ENCODE peak calls at places on chromosomes 11 and 22, in nine cellular contexts. H is right atrium auricular region, O is brain microvascular endothelial cell, G is lung, U is fibroblast of mammary gland, V is Caco-2, I is pancreas, Y is breast epithelium, N is AG09309. Z is an unnamed sample.

GRCh38 chr11:124538019-124538418 is 5.4 kb downstream of the OR8B12 start:
- DNase-seq in N (no peak), U (peak), V (no peak), O (peak), G (no peak), Y (no peak), I (no peak), H (no peak), Z (no peak)

GRCh38 chr11:9169595-9170295 is 78.3 kb upstream of the SCUBE2 start:
- DNase-seq in U (no peak), O (no peak), H (no peak), G (no peak), N (no peak), V (no peak), I (no peak), Y (no peak), Z (no peak)

GRCh38 chr22:23305321-23305910 is 125.1 kb downstream of the BCR start:
- DNase-seq in O (peak), V (no peak), G (no peak), N (peak), Y (peak), H (no peak), I (peak), U (peak), Z (no peak)

GRCh38 chr11:61516675-61517516 is 8.3 kb downstream of the LRRC10B start:
- DNase-seq in U (peak), I (peak), N (no peak), H (no peak), O (peak), Y (no peak), G (no peak), V (peak), Z (no peak)

GRCh38 chr11:36840378-36840777 is 242.3 kb upstream of the RAG2 start:
- DNase-seq in O (no peak), Y (no peak), N (no peak), V (no peak), H (no peak), U (no peak), I (no peak), G (no peak), Z (no peak)

GRCh38 chr11:77249427-77249826 is 52.1 kb downstream of the GDPD4 start:
- DNase-seq in I (no peak), U (peak), N (no peak), V (no peak), O (no peak), H (no peak), G (no peak), Y (no peak), Z (no peak)

GRCh38 chr11:21401496-21401895 is 732.1 kb downstream of the NELL1 start:
- DNase-seq in O (no peak), N (no peak), G (no peak), I (no peak), H (no peak), V (no peak), U (no peak), Y (no peak), Z (no peak)

GRCh38 chr11:97544401-97544800 is 1154.6 kb downstream of the JRKL start:
- DNase-seq in U (no peak), O (no peak), H (no peak), G (no peak), V (no peak), Y (no peak), I (no peak), N (no peak), Z (no peak)

GRCh38 chr11:68685656-68686380 is 1.5 kb downstream of the GAL start:
- DNase-seq in U (no peak), I (no peak), V (no peak), G (no peak), N (no peak), O (no peak), H (no peak), Y (no peak), Z (no peak)

GRCh38 chr11:78050964-78051831 is 12.5 kb upstream of the THRSP start:
- DNase-seq in U (peak), V (peak), G (no peak), O (peak), Y (no peak), I (no peak), H (no peak), N (peak), Z (no peak)

GRCh38 chr11:128506999-128507591 is 80.3 kb downstream of the ETS1 start:
- DNase-seq in V (peak), H (peak), N (peak), G (peak), O (peak), Y (no peak), I (peak), U (peak), Z (peak)

GRCh38 chr11:124405611-124406010 is 6.8 kb upstream of the OR8B3 start:
- DNase-seq in G (no peak), O (no peak), H (no peak), N (no peak), U (no peak), I (no peak), Y (no peak), V (no peak), Z (no peak)

GRCh38 chr11:3165152-3165705 is at the start of gene OSBPL5:
- DNase-seq in G (peak), N (no peak), U (peak), V (peak), I (peak), O (no peak), Y (peak), H (no peak), Z (no peak)

GRCh38 chr11:102171101-102171500 is 60.9 kb downstream of the YAP1 start:
- DNase-seq in Y (no peak), N (no peak), H (no peak), O (no peak), V (no peak), I (no peak), U (peak), G (no peak), Z (no peak)
- H3K4me3 ChIP-seq in Y (no peak), N (no peak), H (no peak), O (no peak), V (no peak), I (no peak), U (no peak), G (no peak), Z (no peak)

GRCh38 chr22:21687685-21688259 is 22.0 kb downstream of the PPIL2 start:
- DNase-seq in G (no peak), U (no peak), H (no peak), N (no peak), I (no peak), V (no peak), O (no peak), Y (no peak), Z (no peak)

GRCh38 chr22:21690401-21690801 is 24.6 kb downstream of the PPIL2 start:
- DNase-seq in I (no peak), H (no peak), U (no peak), Y (no peak), G (no peak), N (no peak), V (no peak), O (no peak), Z (no peak)

GRCh38 chr22:21688341-21688705 is 22.5 kb downstream of the PPIL2 start:
- DNase-seq in N (no peak), Y (no peak), U (no peak), H (no peak), V (no peak), G (no peak), I (no peak), O (no peak), Z (no peak)

GRCh38 chr22:21686634-21687393 is 21.0 kb downstream of the PPIL2 start:
- DNase-seq in U (no peak), H (no peak), O (no peak), V (no peak), I (peak), G (no peak), N (no peak), Y (no peak), Z (no peak)

DNA sequence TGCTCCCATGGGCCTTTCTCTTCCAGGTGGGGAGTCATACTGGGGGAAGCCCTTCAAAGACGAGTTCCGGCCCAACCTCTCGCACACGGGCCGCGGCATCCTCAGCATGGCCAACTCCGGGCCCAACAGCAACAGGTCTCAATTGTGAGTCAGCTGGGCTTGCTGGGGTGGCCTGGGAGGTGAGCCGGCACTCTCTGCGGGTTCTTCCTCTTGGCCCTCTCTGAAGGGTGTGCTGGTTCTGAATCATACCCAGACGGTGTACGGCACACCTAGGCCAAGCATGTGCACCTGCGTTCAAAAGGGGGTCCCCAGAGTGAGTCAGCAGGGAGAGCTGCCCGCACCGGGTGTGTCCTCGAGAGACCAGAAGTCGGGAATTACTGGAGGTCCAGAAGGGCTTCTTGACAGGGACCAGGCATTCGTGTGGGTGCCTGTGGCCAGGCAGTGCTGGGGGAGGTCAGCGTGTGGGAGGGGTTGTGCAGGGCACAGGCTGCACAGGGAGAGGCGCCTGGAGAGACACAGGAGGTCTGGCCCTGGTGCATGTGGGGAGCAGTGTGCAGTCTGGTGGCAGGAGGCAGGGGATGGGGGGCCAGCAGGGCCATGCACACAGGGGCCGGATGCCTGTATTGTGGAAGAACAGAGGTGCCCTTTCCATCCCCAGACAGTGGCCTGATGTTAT is 23.0 kb downstream of the PPIL2 start:
- DNase-seq in O (no peak), N (no peak), I (no peak), G (no peak), H (no peak), U (no peak), Y (no peak), V (no peak), Z (no peak)
- H3K4me3 ChIP-seq in O (no peak), N (no peak), I (no peak), G (no peak), H (no peak), U (no peak), Y (no peak), V (no peak), Z (no peak)

GRCh38 chr22:39501644-39502108 is 414 bp upstream of the MIEF1 start:
- DNase-seq in V (no peak), U (no peak), G (no peak), Y (no peak), O (no peak), H (no peak), I (no peak), N (no peak), Z (no peak)
- H3K4me3 ChIP-seq in V (peak), U (peak), G (peak), Y (peak), O (peak), H (peak), I (peak), N (peak), Z (peak)

GRCh38 chr22:20026204-20026908 is 5.4 kb downstream of the TANGO2 start:
- DNase-seq in G (no peak), Y (no peak), O (no peak), H (no peak), I (no peak), N (no peak), U (no peak), V (no peak), Z (no peak)

GRCh38 chr22:20027966-20028854 is 7.3 kb downstream of the TANGO2 start:
- DNase-seq in V (peak), N (no peak), O (peak), H (no peak), G (no peak), I (no peak), U (peak), Y (no peak), Z (no peak)

GRCh38 chr22:20025401-20026203 is 4.7 kb downstream of the TANGO2 start:
- DNase-seq in V (no peak), H (no peak), I (no peak), O (no peak), N (no peak), G (no peak), U (no peak), Y (no peak), Z (no peak)

GRCh38 chr22:20028855-20029549 is 8.1 kb downstream of the TANGO2 start:
- DNase-seq in Y (no peak), O (no peak), I (no peak), H (no peak), N (no peak), U (no peak), V (no peak), G (no peak), Z (no peak)

DNA sequence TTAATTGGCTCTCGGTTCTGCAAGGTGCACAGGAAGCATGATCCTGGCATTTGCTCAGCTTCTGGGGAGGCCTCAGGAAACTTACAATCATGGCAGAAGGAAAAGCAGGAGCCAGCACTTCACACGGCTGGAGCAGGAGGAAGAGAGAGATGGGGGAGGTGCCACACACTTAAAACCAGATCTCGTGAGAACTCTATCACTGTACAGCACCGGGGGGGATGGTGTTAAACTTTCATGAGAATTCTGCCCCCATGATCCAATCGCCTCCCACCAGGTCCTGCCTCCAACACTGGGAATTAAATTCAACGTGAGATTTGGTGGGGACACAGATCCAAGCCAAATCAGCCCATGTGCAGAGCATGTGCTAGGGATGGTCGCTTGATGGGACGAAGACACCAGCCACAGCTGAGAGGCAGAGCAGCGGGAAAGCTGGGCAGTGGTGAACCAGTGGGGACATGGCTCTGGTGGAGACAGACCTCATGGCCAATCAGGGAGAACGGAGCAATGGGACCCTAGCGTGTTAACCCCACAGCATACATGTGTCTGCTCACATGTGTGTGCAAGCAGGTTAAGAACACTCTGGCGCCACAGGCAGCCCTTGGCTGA is 6.2 kb downstream of the TANGO2 start:
- DNase-seq in U (no peak), I (no peak), O (no peak), H (no peak), N (no peak), Y (no peak), G (no peak), V (no peak), Z (no peak)
- H3K4me3 ChIP-seq in U (no peak), I (no peak), O (no peak), H (no peak), N (no peak), Y (no peak), G (no peak), V (no peak), Z (no peak)

GRCh38 chr22:46588279-46589140 is 31.7 kb upstream of the GRAMD4 start:
- DNase-seq in N (no peak), Y (no peak), V (no peak), G (no peak), O (no peak), I (no peak), H (no peak), U (no peak), Z (no peak)

GRCh38 chr22:46587067-46587471 is 33.1 kb upstream of the GRAMD4 start:
- DNase-seq in Y (no peak), U (no peak), O (no peak), H (no peak), V (no peak), N (no peak), G (no peak), I (no peak), Z (no peak)

GRCh38 chr22:46589141-46589748 is 30.9 kb upstream of the GRAMD4 start:
- DNase-seq in Y (no peak), N (no peak), V (no peak), O (no peak), U (no peak), G (no peak), I (no peak), H (no peak), Z (no peak)

GRCh38 chr22:46586531-46587011 is 33.6 kb upstream of the GRAMD4 start:
- DNase-seq in O (no peak), U (no peak), N (no peak), G (no peak), V (no peak), H (no peak), I (no peak), Y (no peak), Z (no peak)

DNA sequence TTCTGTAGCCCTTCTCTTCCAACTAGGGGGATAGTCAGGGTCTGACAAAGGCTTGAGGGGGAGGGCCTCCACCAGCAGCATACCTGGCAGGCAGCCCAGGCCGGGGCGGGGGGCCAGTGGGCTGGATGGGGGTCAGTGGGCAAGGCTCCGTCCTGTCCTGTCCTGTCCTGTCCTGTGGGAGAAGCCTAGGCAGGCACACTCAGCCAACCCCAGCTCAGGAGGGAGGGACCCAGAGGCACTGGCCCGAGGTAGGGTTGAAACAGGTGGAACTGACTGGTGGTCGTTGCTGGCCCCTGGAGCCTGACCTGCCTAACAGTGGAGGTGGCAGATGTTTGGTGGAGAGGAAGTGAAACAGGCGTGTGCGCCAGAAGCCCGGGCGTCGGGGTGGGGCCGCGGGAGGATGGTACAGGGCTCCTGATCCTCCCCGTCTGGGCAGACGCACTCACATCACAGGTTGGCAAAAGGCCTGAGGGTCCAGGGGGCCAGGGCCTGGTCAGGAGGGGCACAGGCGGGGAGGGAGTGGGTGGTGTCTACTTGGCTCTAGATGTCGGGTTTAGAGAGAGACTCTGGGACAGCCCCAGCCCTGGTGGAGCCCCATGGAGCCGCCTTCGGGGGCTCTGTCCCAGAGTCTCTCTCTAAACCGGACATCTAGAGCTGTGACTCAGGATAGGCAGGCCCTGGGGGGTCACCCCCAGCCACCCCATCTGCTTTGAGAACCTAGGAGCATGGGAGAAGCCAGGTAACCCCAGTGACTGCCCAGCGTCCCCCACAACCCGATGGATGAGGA is 32.5 kb upstream of the GRAMD4 start:
- DNase-seq in V (no peak), I (no peak), H (no peak), U (no peak), N (no peak), O (no peak), Y (no peak), G (no peak), Z (no peak)
- H3K4me3 ChIP-seq in V (no peak), I (no peak), H (no peak), U (no peak), N (no peak), O (no peak), Y (peak), G (no peak), Z (no peak)

DNA sequence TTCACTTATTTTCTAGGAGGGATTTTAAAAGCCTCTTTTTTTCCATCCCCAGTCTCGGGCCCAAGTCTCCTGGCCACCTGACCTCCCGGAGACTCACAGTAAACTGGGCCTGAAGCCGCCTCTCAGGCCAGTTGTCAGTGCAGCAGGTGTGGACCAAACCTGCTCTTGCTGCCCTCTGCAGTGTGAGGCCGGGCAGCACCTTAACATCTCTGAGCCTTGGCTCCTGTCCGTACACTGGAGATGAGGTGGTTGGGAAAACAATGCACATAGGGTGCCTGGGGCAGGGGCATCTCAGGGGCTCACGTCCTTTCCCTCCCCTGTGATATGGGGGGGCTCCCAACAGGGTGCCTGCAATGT is 45.1 kb downstream of the PHF21B start:
- DNase-seq in V (no peak), O (no peak), N (no peak), Y (no peak), I (no peak), G (no peak), H (no peak), U (no peak), Z (no peak)
- H3K4me3 ChIP-seq in V (no peak), O (no peak), N (no peak), Y (no peak), I (no peak), G (no peak), H (no peak), U (no peak), Z (no peak)

DNA sequence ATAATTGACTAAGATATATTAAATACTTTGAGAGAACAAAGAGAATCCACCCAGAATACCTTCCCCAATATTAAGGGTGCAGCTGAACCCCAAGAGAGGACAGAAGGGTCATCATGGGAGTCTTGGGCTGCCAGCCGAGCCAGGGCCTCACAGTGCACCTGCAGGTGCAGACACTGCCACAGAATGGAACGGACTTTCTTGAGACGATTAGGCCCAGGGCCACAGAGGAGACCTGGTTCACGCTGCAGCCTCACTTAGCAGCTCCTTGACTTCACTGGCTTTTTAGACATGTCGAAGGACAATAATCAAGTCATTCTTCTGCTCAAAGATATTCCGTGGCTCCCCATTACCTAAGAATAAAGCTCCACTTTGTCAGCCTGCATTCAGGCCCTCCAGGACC is 100.6 kb downstream of the PHF21B start:
- DNase-seq in V (no peak), O (no peak), H (no peak), G (no peak), I (no peak), U (no peak), Y (peak), N (no peak), Z (no peak)
- H3K4me3 ChIP-seq in V (no peak), O (no peak), H (no peak), G (no peak), I (no peak), U (no peak), Y (no peak), N (no peak), Z (no peak)